ENCODE peak calls at places on chromosomes 11 and 22, in nine cellular contexts. W, T, A, I, C, U, P, L and D are unnamed samples.

GRCh38 chr11:65225284-65226102 is 36.3 kb upstream of the POLA2 start:
- DNase-seq in P (peak), T (peak), A (peak), U (peak), I (no peak), C (peak), L (no peak), W (peak), D (no peak)

GRCh38 chr11:46414466-46414796 is 22.9 kb upstream of the CHRM4 start:
- DNase-seq in W (no peak), U (no peak), T (peak), I (peak), C (no peak), P (no peak), L (no peak), A (no peak), D (peak)

GRCh38 chr11:27861706-27862430 is 161.6 kb upstream of the BDNF start:
- DNase-seq in U (peak), L (no peak), T (no peak), C (no peak), W (no peak), P (no peak), I (no peak), A (no peak), D (no peak)

GRCh38 chr22:26479043-26479791 is 4.4 kb downstream of the HPS4 start:
- DNase-seq in P (no peak), C (no peak), A (peak), I (no peak), T (no peak), L (no peak), U (no peak), W (no peak), D (peak)

GRCh38 chr22:44313385-44314006 is 745 bp upstream of the SHISAL1 start:
- DNase-seq in P (no peak), L (no peak), T (no peak), W (no peak), C (no peak), I (no peak), U (no peak), A (no peak), D (no peak)

GRCh38 chr11:15835705-15836411 is 520.5 kb downstream of the SOX6 start:
- DNase-seq in U (no peak), P (no peak), C (no peak), T (no peak), L (peak), W (no peak), A (no peak), I (no peak), D (no peak)

GRCh38 chr11:66042227-66043007 is 6.5 kb downstream of the GAL3ST3 start:
- DNase-seq in T (no peak), A (no peak), W (no peak), L (no peak), P (no peak), I (no peak), U (no peak), C (no peak), D (no peak)

GRCh38 chr11:117552626-117553025 is 225.0 kb downstream of the CEP164 start:
- DNase-seq in I (no peak), P (no peak), A (no peak), L (no peak), W (no peak), T (no peak), U (no peak), C (no peak), D (no peak)

GRCh38 chr11:34348919-34349318 is 8.9 kb downstream of the ABTB2 start:
- DNase-seq in A (no peak), T (no peak), C (no peak), U (no peak), P (no peak), L (no peak), I (no peak), W (no peak), D (no peak)

GRCh38 chr22:30201970-30202369 is 44.6 kb downstream of the LIF start:
- DNase-seq in W (no peak), T (no peak), I (no peak), C (no peak), L (no peak), U (peak), A (no peak), P (no peak), D (no peak)

GRCh38 chr11:3158821-3159220 is 6.3 kb downstream of the OSBPL5 start:
- DNase-seq in C (no peak), T (no peak), A (no peak), L (no peak), I (no peak), P (no peak), U (no peak), W (no peak), D (no peak)

GRCh38 chr11:69284081-69284511 is 9.9 kb upstream of the MYEOV start:
- DNase-seq in T (no peak), I (no peak), W (no peak), U (no peak), P (no peak), C (no peak), A (no peak), L (no peak), D (no peak)

GRCh38 chr22:40332319-40332781 is 13.9 kb upstream of the ADSL start:
- DNase-seq in W (no peak), C (no peak), U (peak), T (peak), P (no peak), L (no peak), A (no peak), I (no peak), D (no peak)

GRCh38 chr11:3796796-3797328 is 492 bp downstream of the NUP98 start:
- DNase-seq in L (peak), T (peak), P (no peak), C (no peak), I (peak), A (no peak), U (no peak), W (no peak), D (no peak)